ENCODE peak calls at places on chromosomes 3 and 15, in eight cellular contexts. V is upper lobe of right lung; M is EL; Y is MCF 10A; W is cardiac fibroblast; S is stimulated activated CD4-positive, alpha-beta T cell treated with anti-CD3 and anti-CD28 coated beads, Interleukin-12 subunit alpha, Interleukin-12 subunit beta, amount 100 ng/mL, for 4 hours; L is left cardiac atrium; D is HFFc6. R is an unnamed sample.

GRCh38 chr3:127796045-127796720 is 26.1 kb downstream of the MGLL start:
- DNase-seq in V (no peak), L (no peak), Y (no peak), S (no peak), M (no peak), W (no peak), D (no peak), R (no peak)

GRCh38 chr3:119937229-119937628 is 155.3 kb downstream of the NR1I2 start:
- DNase-seq in D (no peak), Y (no peak), L (no peak), M (no peak), S (peak), V (no peak), W (no peak), R (no peak)

GRCh38 chr3:135231646-135232625 is 436.9 kb downstream of the EPHB1 start:
- DNase-seq in L (no peak), D (no peak), S (no peak), V (no peak), W (no peak), M (no peak), Y (no peak), R (no peak)

GRCh38 chr3:46695177-46695961 is 1.9 kb upstream of the ALS2CL start:
- DNase-seq in S (peak), L (peak), W (peak), M (peak), D (no peak), V (peak), Y (peak), R (no peak)

GRCh38 chr3:127792664-127793292 is 29.5 kb downstream of the MGLL start:
- DNase-seq in M (peak), V (peak), W (peak), Y (peak), S (no peak), L (peak), D (peak), R (peak)

GRCh38 chr3:149480326-149481017 is 6.0 kb downstream of the TM4SF4 start:
- DNase-seq in W (peak), V (peak), D (peak), L (peak), Y (peak), S (peak), M (peak), R (peak)

GRCh38 chr3:172749201-172749965 is 1.1 kb upstream of the ECT2 start:
- DNase-seq in V (no peak), M (peak), S (no peak), W (peak), D (peak), Y (peak), L (peak), R (peak)

GRCh38 chr15:77811270-77811669 is 178.6 kb upstream of the LINGO1 start:
- DNase-seq in M (no peak), S (no peak), D (no peak), W (no peak), Y (no peak), L (no peak), V (no peak), R (no peak)

GRCh38 chr3:120448707-120449650 is 1.8 kb downstream of the FSTL1 start:
- DNase-seq in V (no peak), D (peak), W (peak), L (peak), S (no peak), Y (peak), M (peak), R (peak)

GRCh38 chr3:72388644-72389043 is 459.6 kb downstream of the SHQ1 start:
- DNase-seq in S (no peak), D (no peak), V (no peak), M (no peak), L (no peak), Y (no peak), W (no peak), R (no peak)

GRCh38 chr3:182315313-182315712 is 478.0 kb upstream of the ATP11B start:
- DNase-seq in S (no peak), D (no peak), M (no peak), V (no peak), Y (no peak), L (no peak), W (no peak), R (no peak)

GRCh38 chr3:23389089-23389488 is 186.0 kb downstream of the UBE2E2 start:
- DNase-seq in S (no peak), Y (no peak), W (no peak), M (no peak), D (no peak), L (no peak), V (no peak), R (no peak)

GRCh38 chr3:15327941-15328340 is 4.4 kb downstream of the SH3BP5 start:
- DNase-seq in D (no peak), M (no peak), Y (no peak), S (no peak), V (no peak), L (peak), W (peak), R (no peak)

GRCh38 chr3:278300-279064 is 81.9 kb downstream of the CHL1 start:
- DNase-seq in S (no peak), V (no peak), L (no peak), M (no peak), W (no peak), Y (no peak), D (no peak), R (no peak)

GRCh38 chr15:85837011-85837433 is 42.3 kb upstream of the KLHL25 start:
- DNase-seq in M (no peak), S (no peak), Y (peak), W (peak), D (no peak), L (no peak), V (no peak), R (no peak)

GRCh38 chr3:127951276-127951675 is 36.2 kb downstream of the KBTBD12 start:
- DNase-seq in D (peak), W (peak), S (no peak), M (peak), L (no peak), V (no peak), Y (peak), R (no peak)

GRCh38 chr15:95298729-95299128 is 1031.8 kb upstream of the NR2F2 start:
- DNase-seq in S (no peak), L (no peak), V (no peak), Y (no peak), W (no peak), M (no peak), D (no peak), R (no peak)

GRCh38 chr3:118932822-118933558 is 101.7 kb downstream of the IGSF11 start:
- DNase-seq in S (no peak), M (no peak), Y (peak), V (peak), L (peak), W (no peak), D (no peak), R (no peak)

GRCh38 chr15:31200735-31201151 is 99.2 kb upstream of the TRPM1 start:
- DNase-seq in M (peak), L (peak), D (peak), W (peak), V (peak), S (peak), Y (peak), R (peak)

GRCh38 chr3:127123533-127123932 is 69.4 kb upstream of the PRR23E start:
- DNase-seq in D (no peak), S (no peak), L (no peak), M (no peak), V (peak), Y (no peak), W (no peak), R (no peak)

GRCh38 chr3:37891227-37891626 is 29.5 kb downstream of the CTDSPL start:
- DNase-seq in W (peak), S (no peak), V (no peak), M (no peak), L (no peak), Y (no peak), D (no peak), R (no peak)

GRCh38 chr3:53794597-53794996 is 51.6 kb downstream of the CHDH start:
- DNase-seq in W (peak), M (peak), D (peak), S (no peak), L (no peak), Y (no peak), V (no peak), R (peak)

GRCh38 chr3:170738756-170739155 is 131.2 kb downstream of the RPL22L1 start:
- DNase-seq in L (no peak), W (no peak), M (no peak), S (no peak), D (no peak), Y (no peak), V (no peak), R (no peak)

GRCh38 chr3:124847863-124848262 is 39.3 kb downstream of the ITGB5 start:
- DNase-seq in Y (no peak), M (no peak), S (no peak), D (no peak), V (no peak), W (no peak), L (no peak), R (no peak)

GRCh38 chr3:52784931-52785590 is 7.7 kb downstream of the ITIH1 start:
- DNase-seq in V (peak), W (no peak), Y (no peak), L (peak), D (no peak), S (no peak), M (no peak), R (no peak)

R was measured in hepatic stellate cell.